ENCODE peak calls at places on chromosomes 2 and 18, in eight cellular contexts. H is IMR-90, Q is A549, B is body of pancreas, L is testis, N is colonic mucosa, R is heart left ventricle, V is left ventricle myocardium inferior. C is an unnamed sample. For H3K4me1, the result is how much of the 10 kb centered on the place peaks cover.

GRCh38 chr2:10941383-10941782 is 29.6 kb downstream of the KCNF1 start:
- DNase-seq in B (no peak), H (no peak), V (no peak), L (no peak), Q (no peak), N (no peak), R (no peak), C (no peak)

GRCh38 chr2:12502759-12503158 is 214.0 kb upstream of the TRIB2 start:
- DNase-seq in Q (no peak), N (no peak), V (no peak), R (no peak), L (no peak), H (peak), B (no peak), C (no peak)

GRCh38 chr2:9830685-9831410 is 12.4 kb upstream of the TAF1B start:
- DNase-seq in R (no peak), L (no peak), N (peak), V (no peak), B (peak), H (no peak), Q (no peak), C (no peak)

GRCh38 chr2:109702250-109702985 is 88.3 kb downstream of the SOWAHC start:
- DNase-seq in Q (peak), R (no peak), B (peak), V (no peak), N (no peak), L (no peak), H (peak), C (peak)

GRCh38 chr2:58900664-58901063 is 659.5 kb upstream of the FANCL start:
- DNase-seq in H (no peak), Q (no peak), V (no peak), L (no peak), R (no peak), N (no peak), B (no peak), C (peak)

GRCh38 chr2:165874445-165875039 is 79.0 kb downstream of the TTC21B start:
- DNase-seq in B (peak), L (no peak), V (no peak), R (no peak), N (peak), H (peak), Q (peak), C (peak)

GRCh38 chr2:167964650-167965404 is 282.6 kb downstream of the STK39 start:
- DNase-seq in R (no peak), B (no peak), Q (no peak), L (no peak), N (no peak), H (peak), V (no peak), C (peak)

GRCh38 chr2:19119326-19120001 is 239.0 kb downstream of the OSR1 start:
- DNase-seq in N (no peak), R (no peak), B (no peak), V (no peak), L (no peak), Q (no peak), H (no peak), C (no peak)

GRCh38 chr2:169093535-169093934 is 24.2 kb downstream of the DHRS9 start:
- DNase-seq in H (no peak), L (no peak), N (no peak), R (no peak), Q (no peak), B (no peak), V (no peak), C (no peak)

GRCh38 chr18:59332986-59333385 is 14.5 kb upstream of the CPLX4 start:
- DNase-seq in Q (no peak), B (no peak), N (no peak), R (no peak), V (no peak), H (no peak), L (peak), C (peak)

GRCh38 chr2:2491964-2492363 is 160.9 kb upstream of the MYT1L start:
- DNase-seq in L (no peak), Q (no peak), V (no peak), N (no peak), R (no peak), B (no peak), H (no peak), C (no peak)

GRCh38 chr2:95052301-95052700 is 26.8 kb downstream of the MAL start:
- DNase-seq in L (no peak), H (no peak), N (no peak), V (no peak), Q (no peak), B (no peak), R (no peak), C (no peak)

GRCh38 chr2:41283079-41283765 is 764.6 kb upstream of the PKDCC start:
- DNase-seq in R (no peak), H (peak), Q (no peak), V (no peak), B (no peak), N (no peak), L (no peak), C (no peak)

GRCh38 chr2:192899466-192899865 is 704.7 kb upstream of the TMEFF2 start:
- DNase-seq in R (no peak), L (no peak), B (no peak), Q (no peak), N (no peak), H (no peak), V (no peak), C (no peak)

GRCh38 chr2:216860738-216861137 is 874 bp upstream of the TNP1 start:
- DNase-seq in N (no peak), B (no peak), R (no peak), V (no peak), L (no peak), Q (no peak), H (peak), C (no peak)

GRCh38 chr2:124983595-124983994 is 958.5 kb downstream of the CNTNAP5 start:
- DNase-seq in L (no peak), N (no peak), Q (no peak), H (peak), R (no peak), B (no peak), V (no peak), C (peak)

GRCh38 chr18:47283476-47283875 is 32.0 kb upstream of the SKOR2 start:
- DNase-seq in L (no peak), R (no peak), B (no peak), V (no peak), N (no peak), H (peak), Q (peak), C (peak)

GRCh38 chr18:43013489-43013888 is 102.0 kb downstream of the RIT2 start:
- DNase-seq in V (no peak), Q (no peak), B (no peak), R (no peak), L (no peak), N (no peak), H (no peak), C (peak)

GRCh38 chr18:9735879-9736278 is 27.8 kb downstream of the RAB31 start:
- DNase-seq in B (no peak), N (no peak), L (no peak), R (no peak), H (no peak), Q (no peak), V (no peak), C (no peak)

GRCh38 chr2:11576398-11576797 is 42.6 kb downstream of the GREB1 start:
- DNase-seq in L (no peak), Q (no peak), N (no peak), H (no peak), V (no peak), B (no peak), R (no peak), C (no peak)

GRCh38 chr2:187395276-187396015 is 52.6 kb downstream of the CALCRL start:
- DNase-seq in Q (no peak), L (no peak), V (no peak), R (no peak), H (no peak), B (no peak), N (no peak), C (no peak)

GRCh38 chr2:28380185-28380584 is 12.5 kb upstream of the FOSL2 start:
- DNase-seq in N (no peak), B (no peak), H (no peak), L (no peak), V (no peak), R (no peak), Q (no peak), C (no peak)

GRCh38 chr18:11136241-11136640 is 13.1 kb downstream of the PIEZO2 start:
- DNase-seq in H (peak), L (no peak), V (no peak), R (no peak), N (no peak), B (no peak), Q (no peak), C (no peak)

GRCh38 chr2:95270541-95271081 is 3.6 kb upstream of the PROM2 start:
- DNase-seq in N (peak), B (peak), H (no peak), Q (no peak), R (peak), V (no peak), L (peak), C (no peak)

GRCh38 chr2:169507698-169508097 is 1.8 kb upstream of the KLHL41 start:
- DNase-seq in Q (peak), H (peak), V (no peak), L (no peak), N (no peak), B (no peak), R (no peak), C (no peak)

GRCh38 chr18:72086421-72086820 is 457.7 kb downstream of the CBLN2 start:
- DNase-seq in L (no peak), N (no peak), V (no peak), Q (peak), R (no peak), B (no peak), H (no peak), C (peak)

GRCh38 chr18:65788373-65788772 is 37.6 kb downstream of the CDH7 start:
- DNase-seq in Q (peak), V (no peak), N (peak), R (no peak), B (peak), H (no peak), L (peak), C (no peak)

GRCh38 chr2:152588911-152589310 is 128.3 kb downstream of the PRPF40A start:
- DNase-seq in H (no peak), B (no peak), R (no peak), N (no peak), V (no peak), L (no peak), Q (no peak), C (no peak)

GRCh38 chr18:32888311-32888710 is 115.5 kb upstream of the KLHL14 start:
- DNase-seq in N (no peak), V (no peak), Q (no peak), R (no peak), L (no peak), B (no peak), H (no peak), C (no peak)

GRCh38 chr18:55251186-55251995 is 292.1 kb upstream of the CCDC68 start:
- DNase-seq in N (peak), R (peak), B (no peak), V (no peak), Q (no peak), H (peak), L (peak), C (peak)

GRCh38 chr2:235162070-235162469 is 210.3 kb downstream of the SH3BP4 start:
- DNase-seq in R (no peak), Q (no peak), L (peak), H (no peak), N (no peak), B (no peak), V (no peak), C (no peak)

GRCh38 chr2:96374211-96374951 is 38.8 kb downstream of the NCAPH start:
- DNase-seq in N (no peak), H (peak), R (peak), Q (no peak), V (peak), L (peak), B (peak), C (peak)

GRCh38 chr18:46333371-46334199 is 229.4 kb downstream of the HAUS1 start:
- DNase-seq in N (no peak), Q (peak), R (peak), L (peak), B (peak), V (peak), H (no peak), C (peak)

DNA sequence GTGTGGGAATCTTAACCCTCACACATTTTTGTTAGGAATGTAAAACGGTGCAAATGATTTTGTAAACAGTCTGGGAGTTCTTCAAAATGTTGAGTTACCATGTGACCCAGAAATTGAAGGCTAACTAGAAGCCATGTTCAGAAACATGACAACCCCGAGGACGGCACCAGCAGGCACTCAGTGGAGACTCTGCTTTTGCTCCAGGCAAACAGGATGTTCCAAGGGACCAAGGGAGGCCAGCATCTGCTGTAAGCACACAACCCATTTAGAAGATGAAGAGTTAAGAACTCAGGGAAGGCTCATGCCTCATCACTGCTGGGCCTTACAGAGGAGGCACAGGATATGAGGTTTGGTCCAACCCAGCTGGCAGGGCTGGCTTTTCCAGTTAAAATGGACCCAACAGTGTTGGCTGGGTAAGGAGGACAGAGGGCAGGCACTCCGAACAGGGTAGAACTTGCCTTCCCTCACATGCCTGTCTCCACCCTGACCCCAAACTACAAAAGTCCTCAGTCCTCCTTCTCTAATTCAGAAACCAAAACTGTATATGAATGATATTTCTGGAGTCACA is 23.6 kb downstream of the PARD6G start:
- DNase-seq in B (no peak), V (no peak), L (no peak), Q (no peak), R (no peak), N (no peak), H (no peak), C (no peak)
- H3K4me3 ChIP-seq in B (no peak), V (no peak), L (no peak), Q (no peak), R (no peak), N (no peak), H (no peak), C (no peak)

DNA sequence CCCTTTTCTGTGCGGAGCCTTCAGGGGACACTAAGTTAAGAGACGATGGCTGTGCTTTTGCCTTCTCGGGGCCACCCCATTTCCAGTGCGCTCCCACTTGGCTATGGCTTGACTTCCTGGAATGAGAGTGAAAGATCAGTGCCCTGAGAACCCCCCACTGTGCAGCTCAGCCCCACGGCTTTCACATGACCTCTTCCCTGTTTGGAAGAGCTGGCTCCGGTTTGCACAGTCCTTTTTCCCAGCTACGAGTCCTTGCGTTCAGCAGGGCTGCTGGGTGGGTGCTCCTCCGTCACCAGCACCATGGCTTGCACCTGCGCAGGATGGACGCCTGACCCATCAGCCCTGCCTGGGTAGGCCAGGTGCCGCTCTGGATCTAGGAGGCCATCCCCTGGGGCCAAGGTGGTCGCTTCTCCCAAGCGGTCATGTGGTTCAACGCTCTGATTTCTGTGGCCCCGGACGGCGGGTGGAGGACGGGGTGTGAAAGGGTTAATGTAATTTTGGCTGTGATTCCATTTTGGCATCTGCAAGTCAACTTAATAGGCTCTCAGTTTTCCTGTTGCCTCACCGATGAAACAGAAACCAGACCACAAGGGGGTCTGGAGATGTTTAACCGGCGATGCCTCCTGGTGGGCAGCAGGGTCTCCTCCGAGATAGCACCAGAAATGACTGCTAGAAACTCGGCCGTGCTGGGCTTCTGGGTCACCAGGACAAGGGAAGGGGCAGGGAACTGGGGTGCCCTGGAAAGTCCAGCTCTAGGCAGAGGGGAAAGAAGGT is 113.1 kb upstream of the HAAO start:
- DNase-seq in N (no peak), V (no peak), L (no peak), R (peak), B (no peak), H (no peak), Q (no peak), C (peak)
- TF ChIP-seq CTCF in N (no peak), V (peak), L (no peak), R (no peak), B (no peak), H (no peak), Q (no peak), C (peak)

GRCh38 chr2:200618590-200619021 is 32.8 kb downstream of the AOX1 start:
- DNase-seq in Q (peak), L (peak), H (peak), N (no peak), V (no peak), B (no peak), R (no peak), C (no peak)
- H3K4me1 ChIP-seq in Q (half or more), L (under half), H (under half), N (under half), V (under half), B (under half), R (under half), C (under half)

GRCh38 chr2:6941299-6942046 is 24.3 kb downstream of the RNF144A start:
- DNase-seq in V (no peak), H (no peak), Q (no peak), N (no peak), R (no peak), B (no peak), L (no peak), C (no peak)
- H3K4me3 ChIP-seq in V (no peak), H (no peak), Q (no peak), N (no peak), R (no peak), B (no peak), L (no peak), C (no peak)

DNA sequence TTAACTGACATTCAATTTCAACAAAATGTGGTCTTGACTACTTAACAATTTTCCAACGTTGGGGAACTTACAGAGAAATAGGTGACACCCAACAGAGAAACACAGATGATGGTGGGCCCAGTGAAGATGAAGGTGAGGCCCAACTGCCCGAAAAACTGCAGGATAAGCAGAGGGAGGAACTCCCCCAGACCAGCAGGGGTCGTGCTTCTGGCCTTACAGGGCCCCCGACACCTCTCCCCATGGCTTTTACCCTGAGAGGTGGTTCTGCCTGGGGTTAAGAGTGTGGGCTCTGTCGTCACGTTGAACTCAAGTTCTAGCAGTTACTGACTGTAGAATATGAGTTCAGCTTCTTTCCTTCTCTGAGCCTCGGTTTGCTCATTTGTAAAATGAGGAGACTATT is 119.5 kb upstream of the SMIM21 start:
- DNase-seq in N (no peak), L (no peak), B (no peak), Q (peak), R (no peak), V (no peak), H (no peak), C (no peak)
- TF ChIP-seq CTCF in N (no peak), L (no peak), B (no peak), Q (no peak), R (no peak), V (no peak), H (no peak), C (no peak)

GRCh38 chr2:70509565-70509964 is 44.1 kb downstream of the TGFA start:
- DNase-seq in Q (no peak), B (no peak), H (no peak), N (peak), V (no peak), L (no peak), R (no peak), C (no peak)

GRCh38 chr2:70514612-70515055 is 39.0 kb downstream of the TGFA start:
- DNase-seq in B (peak), H (no peak), V (peak), L (no peak), Q (no peak), R (no peak), N (peak), C (peak)

GRCh38 chr2:70513751-70514150 is 39.9 kb downstream of the TGFA start:
- DNase-seq in H (no peak), R (no peak), L (no peak), Q (no peak), B (no peak), V (no peak), N (no peak), C (peak)

GRCh38 chr2:70510213-70510820 is 43.3 kb downstream of the TGFA start:
- DNase-seq in L (no peak), B (no peak), H (no peak), N (no peak), R (no peak), Q (no peak), V (no peak), C (no peak)

GRCh38 chr2:70511986-70512729 is 41.5 kb downstream of the TGFA start:
- DNase-seq in L (no peak), V (no peak), B (no peak), R (no peak), H (no peak), N (peak), Q (no peak), C (no peak)
- H3K4me1 ChIP-seq in L (under half), V (under half), B (under half), R (under half), H (under half), N (under half), Q (under half), C (under half)

GRCh38 chr2:31414601-31415241 is at the start of gene XDH:
- DNase-seq in V (no peak), N (peak), H (no peak), R (no peak), L (no peak), B (peak), Q (peak), C (no peak)
- H3K4me3 ChIP-seq in V (no peak), N (peak), H (no peak), R (no peak), L (no peak), B (no peak), Q (peak), C (no peak)

GRCh38 chr2:24971550-24972314 is at the start of gene DNAJC27:
- DNase-seq in L (peak), R (peak), Q (peak), N (peak), H (peak), V (peak), B (peak), C (peak)
- TF ChIP-seq CTCF in L (no peak), R (no peak), Q (no peak), N (no peak), H (no peak), V (no peak), B (peak), C (no peak)

C was measured in cardiac muscle cell.